ENCODE peak calls at places on chromosomes 7 and 10, in six cellular contexts. U is CD8-positive, alpha-beta memory T cell; T is H54; Y is AG04450; F is HEK293T; E is fibroblast of pulmonary artery. C is an unnamed sample.

GRCh38 chr7:30322656-30323355 is 38.4 kb downstream of the ZNRF2 start:
- DNase-seq in E (no peak), T (no peak), F (no peak), Y (no peak), U (no peak), C (no peak)

GRCh38 chr10:79178614-79179403 is 110.0 kb downstream of the ZMIZ1 start:
- DNase-seq in U (no peak), Y (peak; percentile 79), F (no peak), T (no peak), E (peak; percentile 91), C (no peak)

GRCh38 chr7:42502022-42502421 is 265.0 kb upstream of the GLI3 start:
- DNase-seq in Y (no peak), U (no peak), T (peak; percentile 15), F (no peak), E (peak; percentile 34), C (no peak)

GRCh38 chr10:128187788-128188185 is 61.6 kb upstream of the MKI67 start:
- DNase-seq in F (no peak), U (no peak), Y (no peak), E (no peak), T (no peak), C (no peak)

GRCh38 chr10:48506147-48506917 is 98.5 kb downstream of the ARHGAP22 start:
- DNase-seq in T (no peak), U (no peak), Y (no peak), F (peak; percentile 28), E (peak; percentile 69), C (no peak)

GRCh38 chr7:4906682-4907081 is 23.2 kb upstream of the RADIL start:
- DNase-seq in Y (no peak), E (no peak), U (no peak), T (no peak), F (no peak), C (no peak)

GRCh38 chr7:155285423-155286220 is 12.1 kb upstream of the INSIG1 start:
- DNase-seq in U (no peak), F (no peak), T (no peak), E (no peak), Y (no peak), C (no peak)

GRCh38 chr10:114613237-114613979 is 44.7 kb downstream of the ABLIM1 start:
- DNase-seq in T (no peak), E (no peak), Y (no peak), F (no peak), U (no peak), C (no peak)

GRCh38 chr7:41972270-41972669 is 264.7 kb downstream of the GLI3 start:
- DNase-seq in T (no peak), F (no peak), E (no peak), U (no peak), Y (no peak), C (no peak)

GRCh38 chr7:8133188-8133848 is 128.6 kb downstream of the ICA1 start:
- DNase-seq in T (no peak), Y (no peak), E (no peak), F (no peak), U (no peak), C (no peak)

GRCh38 chr7:2633538-2634264 is 1.9 kb downstream of the TTYH3 start:
- DNase-seq in Y (peak; percentile 63), T (peak; percentile 99), E (peak; percentile 90), F (no peak), U (no peak), C (no peak)

GRCh38 chr10:78756604-78757442 is 311.9 kb upstream of the ZMIZ1 start:
- DNase-seq in F (no peak), T (peak; percentile 99), U (no peak), Y (peak; percentile 79), E (peak; percentile 99), C (no peak)

GRCh38 chr7:156589808-156590207 is 50.8 kb upstream of the RNF32 start:
- DNase-seq in U (no peak), T (no peak), F (no peak), E (no peak), Y (no peak), C (no peak)

GRCh38 chr7:137342751-137343482 is 616 bp downstream of the PTN start:
- DNase-seq in U (no peak), T (no peak), Y (no peak), E (no peak), F (no peak), C (no peak)

GRCh38 chr10:115171392-115171960 is 78.3 kb downstream of the ATRNL1 start:
- DNase-seq in U (no peak), T (no peak), F (peak; percentile 14), Y (no peak), E (peak; percentile 19), C (no peak)

GRCh38 chr7:113209449-113210203 is 91.3 kb upstream of the SMIM30 start:
- DNase-seq in U (no peak), E (peak; percentile 10), T (no peak), Y (no peak), F (no peak), C (no peak)

GRCh38 chr10:47438857-47439474 is 44.9 kb downstream of the ANXA8 start:
- DNase-seq in Y (peak; percentile 38), U (no peak), F (peak; percentile 61), E (peak; percentile 82), T (peak; percentile 42), C (no peak)

C was measured in activated T-helper 1 cell treated with anti-CD3 and anti-CD28 coated beads, Interleukin-12 subunit alpha, Interleukin-12 subunit beta, Interleukin-2, Interleukin-4 antibody, amounts not matched to agents 30 ng/mL and 10 ng/mL and 1 ng/mL, durations not matched to agents 14 hours and 24 hours and 36 hours.